ENCODE peak calls at places on chromosomes 11 and 22, in six cellular contexts. P, I, W, K, X and V are unnamed samples.

GRCh38 chr11:75024764-75025211 is 36.1 kb downstream of the NEU3 start:
- DNase-seq in P (no peak), I (no peak), W (no peak), K (no peak), X (no peak), V (no peak)

GRCh38 chr11:78607691-78608090 is 33.0 kb upstream of the NARS2 start:
- DNase-seq in P (no peak), I (peak; percentile 7), W (no peak), K (no peak), X (no peak), V (no peak)

GRCh38 chr11:103091441-103091809 is 535 bp downstream of the DCUN1D5 start:
- DNase-seq in P (peak; percentile 56), I (peak; percentile 45), W (peak; percentile 66), K (peak; percentile 79), X (peak; percentile 23), V (peak; percentile 30)

GRCh38 chr22:45317551-45318167 is 7.9 kb downstream of the FAM118A start:
- DNase-seq in P (no peak), I (no peak), W (peak; percentile 7), K (peak; percentile 18), X (no peak), V (peak; percentile 74)

GRCh38 chr11:2927851-2928604 is 1.2 kb downstream of the PHLDA2 start:
- DNase-seq in P (no peak), I (peak; percentile 17), W (peak; percentile 70), K (peak; percentile 68), X (no peak), V (no peak)

GRCh38 chr22:37630839-37631435 is 8.5 kb upstream of the SH3BP1 start:
- DNase-seq in P (no peak), I (peak; percentile 54), W (no peak), K (peak; percentile 33), X (no peak), V (no peak)

GRCh38 chr11:81255905-81256304 is 1477.8 kb downstream of the FAM181B start:
- DNase-seq in P (no peak), I (peak; percentile 29), W (no peak), K (no peak), X (no peak), V (no peak)

GRCh38 chr11:93089474-93090102 is 108.2 kb downstream of the SLC36A4 start:
- DNase-seq in P (peak; percentile 14), I (peak; percentile 43), W (peak; percentile 48), K (peak; percentile 69), X (no peak), V (peak; percentile 94)

GRCh38 chr22:42915980-42916765 is 59.1 kb upstream of the ARFGAP3 start:
- DNase-seq in P (no peak), I (no peak), W (no peak), K (no peak), X (no peak), V (no peak)

GRCh38 chr11:107218123-107219084 is 200.1 kb upstream of the GUCY1A2 start:
- DNase-seq in P (no peak), I (no peak), W (no peak), K (no peak), X (no peak), V (no peak)

GRCh38 chr22:41403532-41404318 is 22.0 kb downstream of the TEF start:
- DNase-seq in P (peak; percentile 95), I (peak; percentile 94), W (peak; percentile 91), K (peak; percentile 84), X (peak; percentile 25), V (peak; percentile 75)

GRCh38 chr11:129313588-129314288 is 61.9 kb upstream of the BARX2 start:
- DNase-seq in P (no peak), I (no peak), W (no peak), K (no peak), X (no peak), V (peak; percentile 39)

GRCh38 chr11:86517557-86517956 is 142.9 kb downstream of the CCDC81 start:
- DNase-seq in P (no peak), I (no peak), W (peak; percentile 81), K (no peak), X (no peak), V (no peak)

GRCh38 chr11:16815047-16815767 is 76.8 kb downstream of the C11orf58 start:
- DNase-seq in P (no peak), I (no peak), W (no peak), K (peak; percentile 25), X (no peak), V (peak; percentile 22)

GRCh38 chr11:44814881-44815592 is 88.3 kb downstream of the TSPAN18 start:
- DNase-seq in P (no peak), I (peak; percentile 76), W (no peak), K (peak; percentile 90), X (no peak), V (no peak)

GRCh38 chr11:44408141-44408540 is 98.2 kb upstream of the ALX4 start:
- DNase-seq in P (no peak), I (no peak), W (no peak), K (no peak), X (no peak), V (no peak)

GRCh38 chr11:127925430-127925829 is 661.9 kb downstream of the ETS1 start:
- DNase-seq in P (no peak), I (no peak), W (peak; percentile 58), K (no peak), X (no peak), V (no peak)

GRCh38 chr11:85685820-85686459 is at the start of gene CCDC89:
- DNase-seq in P (no peak), I (peak; percentile 98), W (no peak), K (no peak), X (no peak), V (peak; percentile 78)

GRCh38 chr11:16979708-16980622 is 34.2 kb downstream of the PLEKHA7 start:
- DNase-seq in P (no peak), I (no peak), W (no peak), K (no peak), X (no peak), V (no peak)

GRCh38 chr22:38317995-38318715 is 922 bp upstream of the CSNK1E start:
- DNase-seq in P (no peak), I (peak; percentile 89), W (peak; percentile 100), K (peak; percentile 85), X (no peak), V (no peak)

GRCh38 chr11:27329867-27330632 is 33.0 kb downstream of the CCDC34 start:
- DNase-seq in P (no peak), I (peak; percentile 35), W (no peak), K (no peak), X (no peak), V (no peak)

GRCh38 chr11:119236891-119237290 is 30.8 kb downstream of the CBL start:
- DNase-seq in P (no peak), I (peak; percentile 81), W (peak; percentile 80), K (no peak), X (no peak), V (no peak)

GRCh38 chr11:706957-707816 is 1.2 kb downstream of the EPS8L2 start:
- DNase-seq in P (peak; percentile 32), I (no peak), W (peak; percentile 48), K (no peak), X (no peak), V (no peak)

GRCh38 chr11:44624761-44625221 is 59.3 kb downstream of the CD82 start:
- DNase-seq in P (peak; percentile 9), I (peak; percentile 72), W (no peak), K (no peak), X (no peak), V (no peak)